ENCODE peak calls at places on chromosomes 3 and 15, in five cellular contexts. H, W, L, R and U are unnamed samples.

GRCh38 chr15:62708470-62708869 is 334.1 kb upstream of the TPM1 start:
- DNase-seq in H (no peak), W (no peak), L (no peak), R (no peak), U (no peak)

GRCh38 chr15:37096878-37097568 is 3.3 kb downstream of the MEIS2 start:
- DNase-seq in H (no peak), W (no peak), L (no peak), R (no peak), U (no peak)

GRCh38 chr15:45642203-45642932 is 7.5 kb downstream of the SQOR start:
- DNase-seq in H (no peak), W (no peak), L (no peak), R (peak), U (no peak)

GRCh38 chr15:70053006-70053702 is 44.6 kb downstream of the TLE3 start:
- DNase-seq in H (no peak), W (no peak), L (no peak), R (no peak), U (no peak)

GRCh38 chr15:66927326-66928077 is 137.9 kb upstream of the SMAD3 start:
- DNase-seq in H (no peak), W (no peak), L (no peak), R (no peak), U (no peak)

GRCh38 chr3:27927882-27928281 is 205.8 kb upstream of the EOMES start:
- DNase-seq in H (no peak), W (no peak), L (no peak), R (no peak), U (no peak)

GRCh38 chr3:124584552-124585391 is 145.5 kb upstream of the UMPS start:
- DNase-seq in H (peak), W (peak), L (no peak), R (peak), U (peak)

GRCh38 chr3:180870008-180870733 is 42.3 kb upstream of the FXR1 start:
- DNase-seq in H (peak), W (no peak), L (no peak), R (peak), U (no peak)

GRCh38 chr3:71127463-71128243 is 455.9 kb downstream of the FOXP1 start:
- DNase-seq in H (no peak), W (no peak), L (no peak), R (no peak), U (peak)